ENCODE peak calls at places on chromosomes 6 and 20, in ten cellular contexts. A, E, K, S, I, B, M, C, W and L are unnamed samples.

GRCh38 chr6:7073810-7074525 is 33.8 kb upstream of the RREB1 start:
- DNase-seq in C (no peak), K (peak; percentile 65), A (no peak), E (peak; percentile 58), W (peak; percentile 58), B (no peak), I (no peak), M (no peak), S (peak; percentile 44), L (peak; percentile 16)

GRCh38 chr6:148263010-148263409 is 79.6 kb upstream of the SASH1 start:
- DNase-seq in I (no peak), C (no peak), B (peak; percentile 33), E (no peak), M (no peak), W (no peak), S (no peak), K (no peak), A (no peak), L (no peak)

GRCh38 chr20:2822073-2822472 is 5.9 kb downstream of the TMEM239 start:
- DNase-seq in K (no peak), W (peak; percentile 53), C (peak; percentile 41), M (no peak), B (no peak), I (no peak), E (no peak), A (no peak), S (peak; percentile 18), L (no peak)

GRCh38 chr6:13076575-13076974 is 251.8 kb downstream of the TBC1D7 start:
- DNase-seq in E (no peak), B (no peak), I (no peak), K (no peak), M (no peak), W (no peak), A (no peak), C (no peak), S (no peak), L (no peak)

GRCh38 chr20:20368414-20369352 is 779 bp downstream of the INSM1 start:
- DNase-seq in M (peak; percentile 36), K (no peak), A (peak; percentile 11), E (no peak), B (peak; percentile 45), C (no peak), W (no peak), S (no peak), I (no peak), L (no peak)

GRCh38 chr6:41571066-41571780 is 25.0 kb downstream of the FOXP4 start:
- DNase-seq in E (no peak), K (no peak), M (no peak), C (no peak), S (no peak), I (no peak), A (no peak), W (no peak), B (no peak), L (no peak)

GRCh38 chr6:100592929-100593328 is 128.2 kb upstream of the SIM1 start:
- DNase-seq in I (no peak), E (no peak), K (no peak), B (no peak), W (no peak), S (no peak), M (no peak), C (no peak), A (no peak), L (no peak)

GRCh38 chr20:728022-728944 is 40.0 kb downstream of the SLC52A3 start:
- DNase-seq in W (peak; percentile 40), B (peak; percentile 91), E (peak; percentile 45), M (peak; percentile 89), K (peak; percentile 65), A (peak; percentile 41), S (peak; percentile 6), I (no peak), C (no peak), L (no peak)

GRCh38 chr20:35111141-35111888 is 18.7 kb upstream of the TRPC4AP start:
- DNase-seq in K (no peak), W (no peak), A (no peak), B (no peak), C (no peak), M (no peak), S (no peak), E (no peak), I (no peak), L (no peak)

GRCh38 chr20:24131684-24132083 is 143.1 kb upstream of the GGTLC1 start:
- DNase-seq in I (no peak), E (no peak), A (no peak), K (no peak), S (no peak), C (no peak), M (no peak), B (no peak), W (no peak), L (no peak)

GRCh38 chr6:48747040-48747439 is 636.0 kb upstream of the PTCHD4 start:
- DNase-seq in M (no peak), W (no peak), S (no peak), I (no peak), B (no peak), E (no peak), K (no peak), C (no peak), A (no peak), L (no peak)

GRCh38 chr6:108589244-108589730 is 28.6 kb downstream of the FOXO3 start:
- DNase-seq in W (no peak), K (peak; percentile 62), A (no peak), C (no peak), I (peak; percentile 67), E (peak; percentile 84), S (no peak), B (peak; percentile 82), M (peak; percentile 89), L (no peak)

GRCh38 chr6:123454448-123454847 is 182.3 kb downstream of the TRDN start:
- DNase-seq in K (no peak), I (no peak), A (no peak), C (no peak), M (no peak), E (no peak), W (no peak), B (no peak), S (no peak), L (no peak)

GRCh38 chr20:48841861-48842529 is 14.2 kb upstream of the PREX1 start:
- DNase-seq in A (no peak), S (no peak), I (no peak), E (no peak), B (no peak), C (no peak), W (no peak), K (no peak), M (no peak), L (no peak)

GRCh38 chr6:151136141-151136755 is 103.5 kb upstream of the AKAP12 start:
- DNase-seq in B (no peak), E (peak; percentile 13), K (no peak), W (no peak), C (no peak), S (no peak), M (no peak), I (peak; percentile 20), A (no peak), L (no peak)

GRCh38 chr6:35737413-35738211 is 780 bp downstream of the ARMC12 start:
- DNase-seq in W (peak; percentile 69), B (peak; percentile 31), A (peak; percentile 79), M (no peak), I (no peak), S (no peak), E (peak; percentile 37), K (no peak), C (no peak), L (no peak)

GRCh38 chr20:825710-826421 is 7.6 kb upstream of the FAM110A start:
- DNase-seq in W (no peak), A (no peak), I (no peak), K (peak; percentile 43), S (no peak), C (no peak), E (no peak), B (no peak), M (no peak), L (no peak)

GRCh38 chr20:48275737-48276342 is 490.6 kb upstream of the SULF2 start:
- DNase-seq in M (no peak), E (no peak), W (no peak), C (no peak), A (peak; percentile 55), K (no peak), I (no peak), B (peak; percentile 41), S (no peak), L (no peak)